ENCODE peak calls at places on chromosomes 11 and 22, in five cellular contexts. B is activated CD8-positive, alpha-beta memory T cell treated with anti-CD3 and anti-CD28 coated beads, Interleukin-2, amount 10 ng/mL, durations not matched to agents 7 days and 5 days; W is stimulated activated effector memory CD8-positive, alpha-beta T cell treated with anti-CD3 and anti-CD28 coated beads, Interleukin-12 subunit alpha, Interleukin-12 subunit beta, amount 100 ng/mL, for 72 hours; K is sciatic nerve; Q is T-cell. U is an unnamed sample.

GRCh38 chr22:39685336-39686177 is 115.0 kb downstream of the CACNA1I start:
- ATAC-seq in B (no peak), W (no peak), K (no peak), Q (no peak), U (no peak)

GRCh38 chr11:8332196-8332595 is 68.5 kb upstream of the LMO1 start:
- ATAC-seq in B (no peak), W (no peak), K (peak; percentile 21), Q (no peak), U (no peak)

GRCh38 chr11:116449522-116449921 is 323.3 kb downstream of the BUD13 start:
- ATAC-seq in B (no peak), W (no peak), K (no peak), Q (no peak), U (no peak)

GRCh38 chr22:47681766-47682165 is 919.3 kb downstream of the TBC1D22A start:
- ATAC-seq in B (no peak), W (no peak), K (no peak), Q (no peak), U (no peak)

GRCh38 chr11:37967635-37968034 is 1369.6 kb upstream of the RAG2 start:
- ATAC-seq in B (no peak), W (no peak), K (no peak), Q (no peak), U (no peak)

GRCh38 chr22:41927813-41928212 is 1.2 kb upstream of the TNFRSF13C start:
- ATAC-seq in B (no peak), W (no peak), K (no peak), Q (no peak), U (no peak)

GRCh38 chr11:69810289-69811118 is 8.7 kb downstream of the FGF3 start:
- ATAC-seq in B (no peak), W (no peak), K (no peak), Q (no peak), U (no peak)

GRCh38 chr11:129283141-129283540 is 91.0 kb upstream of the ARHGAP32 start:
- ATAC-seq in B (no peak), W (no peak), K (no peak), Q (no peak), U (no peak)

GRCh38 chr11:24412722-24413121 is 84.1 kb upstream of the LUZP2 start:
- ATAC-seq in B (no peak), W (no peak), K (no peak), Q (no peak), U (no peak)

GRCh38 chr11:117426941-117427340 is 99.3 kb downstream of the CEP164 start:
- ATAC-seq in B (no peak), W (no peak), K (no peak), Q (no peak), U (no peak)

GRCh38 chr11:69939551-69940245 is 120.5 kb upstream of the FGF3 start:
- ATAC-seq in B (no peak), W (no peak), K (peak; percentile 89), Q (no peak), U (no peak)

GRCh38 chr11:45920531-45921477 is 1.7 kb upstream of the LARGE2 start:
- ATAC-seq in B (no peak), W (no peak), K (no peak), Q (no peak), U (no peak)

GRCh38 chr11:65445101-65445603 is 22.6 kb downstream of the NEAT1 start:
- ATAC-seq in B (no peak), W (peak; percentile 1), K (no peak), Q (no peak), U (peak; percentile 8)

GRCh38 chr11:73291196-73291595 is 16.9 kb upstream of the ARHGEF17 start:
- ATAC-seq in B (no peak), W (no peak), K (no peak), Q (no peak), U (no peak)

GRCh38 chr22:25318081-25318823 is 98.8 kb downstream of the CRYBB2 start:
- ATAC-seq in B (no peak), W (peak; percentile 6), K (no peak), Q (no peak), U (no peak)

GRCh38 chr11:112260490-112260889 is at the start of gene PLET1:
- ATAC-seq in B (no peak), W (no peak), K (no peak), Q (no peak), U (no peak)

GRCh38 chr22:31951201-31952093 is 7.1 kb downstream of the YWHAH start:
- ATAC-seq in B (peak; percentile 58), W (peak; percentile 91), K (no peak), Q (no peak), U (peak; percentile 80)

U was measured in activated T-helper 17 cell treated with anti-CD3 and anti-CD28 coated beads, Interleukin-2, amount 50 U/mL, for 72 hours.